ENCODE peak calls at places on chromosomes 5 and 9, in five cellular contexts. R is NT2/D1, P is H1, E is GM12878, V is HepG2. W is an unnamed sample.

GRCh38 chr5:170226661-170227060 is 6.1 kb upstream of the C5orf58 start:
- DNase-seq in R (no peak), P (no peak), E (no peak), V (no peak), W (no peak)

GRCh38 chr9:94081864-94082468 is 2.3 kb upstream of the PTPDC1 start:
- DNase-seq in R (no peak), P (no peak), E (no peak), V (no peak), W (no peak)

GRCh38 chr9:5671711-5672353 is 42.9 kb downstream of the RIC1 start:
- DNase-seq in R (no peak), P (no peak), E (peak; percentile 17), V (no peak), W (no peak)

GRCh38 chr5:31153523-31153922 is 40.0 kb upstream of the CDH6 start:
- DNase-seq in R (no peak), P (no peak), E (no peak), V (no peak), W (no peak)

GRCh38 chr5:88732862-88733261 is 150.1 kb downstream of the MEF2C start:
- DNase-seq in R (no peak), P (no peak), E (no peak), V (no peak), W (no peak)

GRCh38 chr9:124079176-124079925 is 67.8 kb downstream of the LHX2 start:
- DNase-seq in R (peak; percentile 43), P (no peak), E (no peak), V (peak; percentile 21), W (no peak)

GRCh38 chr5:2901096-2901495 is 149.6 kb upstream of the IRX2 start:
- DNase-seq in R (no peak), P (peak; percentile 33), E (no peak), V (no peak), W (no peak)

GRCh38 chr9:120383999-120384924 is 195.7 kb downstream of the CDK5RAP2 start:
- DNase-seq in R (no peak), P (no peak), E (no peak), V (peak; percentile 93), W (no peak)

GRCh38 chr5:97475847-97476246 is 292.8 kb upstream of the RIOK2 start:
- DNase-seq in R (no peak), P (no peak), E (no peak), V (no peak), W (no peak)

GRCh38 chr5:77390795-77391194 is 101.3 kb downstream of the WDR41 start:
- DNase-seq in R (no peak), P (no peak), E (no peak), V (peak; percentile 27), W (no peak)

GRCh38 chr5:142540774-142541466 is 145.0 kb downstream of the FGF1 start:
- DNase-seq in R (no peak), P (no peak), E (no peak), V (no peak), W (no peak)

GRCh38 chr5:148394587-148395019 is 10.8 kb downstream of the FBXO38 start:
- DNase-seq in R (no peak), P (no peak), E (no peak), V (peak; percentile 88), W (no peak)

GRCh38 chr9:37936965-37937364 is 33.0 kb upstream of the SLC25A51 start:
- DNase-seq in R (peak; percentile 40), P (no peak), E (no peak), V (no peak), W (no peak)

GRCh38 chr9:115369322-115369957 is 251.5 kb upstream of the TNC start:
- DNase-seq in R (no peak), P (no peak), E (no peak), V (no peak), W (no peak)

GRCh38 chr5:154136141-154136540 is 54.4 kb upstream of the GALNT10 start:
- DNase-seq in R (no peak), P (no peak), E (no peak), V (no peak), W (no peak)

GRCh38 chr5:124880903-124881302 is 134.5 kb upstream of the ZNF608 start:
- DNase-seq in R (no peak), P (no peak), E (no peak), V (no peak), W (no peak)

GRCh38 chr9:16157216-16157615 is 604.4 kb downstream of the CCDC171 start:
- DNase-seq in R (no peak), P (no peak), E (no peak), V (no peak), W (no peak)

GRCh38 chr5:98772415-98773213 is 849 bp upstream of the RGMB start:
- DNase-seq in R (peak; percentile 54), P (no peak), E (no peak), V (peak; percentile 62), W (peak; percentile 44)
- TF ChIP-seq SUZ12 in R (no peak), P (no peak), E (no peak), V (no peak), W (no peak)

GRCh38 chr5:141343242-141343952 is at the start of gene PCDHGA3:
- DNase-seq in R (no peak), P (no peak), E (no peak), V (no peak), W (no peak)
- TF ChIP-seq SUZ12 in R (no peak), P (no peak), E (no peak), V (no peak), W (no peak)

DNA sequence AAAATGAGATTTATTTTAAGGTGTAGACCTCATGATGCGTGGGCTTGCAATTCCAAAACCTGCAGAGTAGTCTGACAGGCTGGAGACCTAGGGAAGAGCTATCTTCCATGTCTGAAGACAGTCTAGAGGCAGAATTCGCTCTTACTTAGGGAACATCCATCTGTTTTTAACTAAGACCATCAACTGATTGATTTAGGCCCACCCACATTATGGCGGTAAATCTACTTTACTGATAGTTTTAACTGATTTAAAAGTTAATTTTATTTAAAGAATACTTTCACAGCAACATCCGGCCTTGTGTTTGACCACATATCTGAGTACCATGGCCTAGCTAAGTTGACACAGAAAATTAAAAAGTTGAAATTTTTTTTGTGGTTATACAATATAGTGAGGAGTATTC is 6.0 kb upstream of the ST8SIA4 start:
- DNase-seq in R (no peak), P (no peak), E (no peak), V (no peak), W (no peak)
- TF ChIP-seq SUZ12 in R (no peak), P (no peak), E (no peak), V (no peak), W (no peak)

DNA sequence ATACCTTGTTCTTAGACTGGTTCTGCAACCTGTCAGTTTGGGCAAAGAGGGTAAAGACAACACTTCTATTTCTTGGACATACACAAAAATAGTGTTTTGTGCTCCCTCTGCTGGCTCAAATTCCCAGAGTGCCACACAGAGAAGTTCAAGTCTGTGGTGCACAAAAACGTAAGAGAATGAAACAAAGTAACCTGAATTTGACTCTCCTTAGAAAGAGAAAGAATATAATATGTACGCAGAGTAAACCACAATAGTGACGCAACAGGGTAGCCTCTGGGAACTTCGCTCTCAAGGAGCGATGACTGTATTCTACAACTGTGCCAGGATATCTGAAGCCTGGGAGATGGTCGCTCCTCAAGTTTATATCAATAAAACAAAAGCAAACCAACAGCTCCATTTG is 18.5 kb downstream of the DDX31 start:
- DNase-seq in R (no peak), P (no peak), E (no peak), V (no peak), W (peak; percentile 15)
- TF ChIP-seq SUZ12 in R (no peak), P (no peak), E (no peak), V (no peak), W (no peak)

DNA sequence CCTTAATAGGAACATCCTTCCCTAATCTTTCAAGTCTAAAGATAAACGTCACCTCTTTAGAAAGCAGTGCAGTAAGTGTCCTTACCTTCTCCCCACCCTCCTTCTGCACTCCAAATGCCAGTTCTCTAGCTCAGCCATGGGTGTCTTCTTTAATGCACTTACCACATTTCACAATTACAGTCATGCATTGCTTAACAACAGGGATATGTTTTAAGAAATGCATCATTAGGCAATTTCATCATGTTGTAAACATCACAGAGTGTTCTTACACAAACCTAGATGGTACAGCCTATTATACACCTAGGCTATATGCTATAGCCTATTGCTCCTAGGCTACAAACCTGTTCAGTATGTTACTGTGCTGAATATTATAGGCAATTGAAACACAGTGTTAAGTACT is 91.2 kb downstream of the RFX3 start:
- DNase-seq in R (no peak), P (no peak), E (no peak), V (no peak), W (no peak)
- TF ChIP-seq SUZ12 in R (no peak), P (no peak), E (no peak), V (no peak), W (no peak)

GRCh38 chr9:21141427-21141882 is at the start of gene IFNW1:
- DNase-seq in R (no peak), P (no peak), E (no peak), V (no peak), W (peak; percentile 25)
- TF ChIP-seq SUZ12 in R (no peak), P (no peak), E (no peak), V (no peak), W (no peak)

DNA sequence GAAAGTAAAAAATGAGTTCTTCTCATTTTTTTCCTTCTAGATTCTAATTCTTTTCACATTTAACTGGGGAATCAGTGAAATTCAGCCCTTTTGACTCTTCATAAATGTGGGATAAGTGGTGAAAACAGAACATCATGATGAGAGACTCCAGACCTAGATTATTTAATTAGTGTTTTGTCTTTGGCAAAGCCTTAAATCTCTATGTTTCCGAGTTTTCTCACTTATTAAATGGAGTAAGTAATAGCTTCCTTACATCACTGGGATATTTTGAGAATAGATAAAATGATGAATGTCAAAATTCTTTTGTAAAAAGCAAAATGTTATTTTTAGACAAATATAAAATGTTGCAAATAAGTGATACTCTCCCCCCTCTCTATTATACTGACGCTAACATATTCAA is 468.6 kb upstream of the ARRDC3 start:
- DNase-seq in R (no peak), P (no peak), E (no peak), V (no peak), W (no peak)
- TF ChIP-seq SUZ12 in R (no peak), P (no peak), E (no peak), V (no peak), W (no peak)

DNA sequence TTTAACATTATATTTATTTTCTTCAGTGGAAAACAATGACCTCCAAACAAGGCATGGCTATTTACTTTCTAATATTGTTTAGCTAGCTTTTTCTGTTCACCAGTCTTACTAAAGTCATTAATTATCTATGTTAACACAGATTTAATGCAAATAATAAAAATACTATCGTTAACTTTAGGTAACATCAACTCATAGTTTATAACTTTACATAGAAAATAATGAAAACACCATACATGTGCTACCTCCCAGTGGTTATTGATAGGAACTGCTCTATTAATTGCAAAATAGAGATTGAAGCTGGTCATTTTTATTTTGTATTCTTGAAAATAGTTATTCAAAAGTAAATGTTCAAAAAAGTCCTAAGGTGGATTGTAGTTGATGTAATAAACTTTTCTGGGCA is 78.3 kb upstream of the HCN1 start:
- DNase-seq in R (no peak), P (no peak), E (no peak), V (no peak), W (no peak)
- TF ChIP-seq SUZ12 in R (no peak), P (no peak), E (no peak), V (no peak), W (no peak)

W was measured in HEK293T.